ENCODE peak calls at places on chromosomes 5 and 9, in eight cellular contexts. T, C, M, O, N, X, A and W are unnamed samples.
A peak's percentile ranks its signal among the peaks of the same experiment; 100 is the strongest.

GRCh38 chr5:95884511-95884910 is 62.0 kb upstream of the GLRX start:
- DNase-seq in T (no peak), C (no peak), M (no peak), O (no peak), N (no peak), X (no peak), A (no peak), W (no peak)

GRCh38 chr5:124741711-124742496 is 4.5 kb downstream of the ZNF608 start:
- DNase-seq in T (no peak), C (peak; percentile 64), M (no peak), O (no peak), N (peak; percentile 95), X (peak; percentile 94), A (peak; percentile 87), W (peak; percentile 96)

GRCh38 chr5:177300236-177300880 is 3.2 kb downstream of the RAB24 start:
- DNase-seq in T (no peak), C (peak; percentile 57), M (no peak), O (no peak), N (peak; percentile 66), X (peak; percentile 75), A (no peak), W (peak; percentile 23)

GRCh38 chr5:115875447-115875846 is 33.7 kb downstream of the AP3S1 start:
- DNase-seq in T (no peak), C (no peak), M (no peak), O (no peak), N (no peak), X (no peak), A (no peak), W (no peak)

GRCh38 chr5:57176350-57176857 is 2.5 kb downstream of the GPBP1 start:
- DNase-seq in T (no peak), C (no peak), M (no peak), O (no peak), N (peak; percentile 45), X (no peak), A (peak; percentile 1), W (peak; percentile 84)

GRCh38 chr5:108381034-108381954 is 604 bp downstream of the FBXL17 start:
- DNase-seq in T (peak; percentile 41), C (peak; percentile 73), M (peak; percentile 83), O (peak; percentile 82), N (peak; percentile 67), X (peak; percentile 62), A (peak; percentile 5), W (peak; percentile 56)

GRCh38 chr5:79133121-79133656 is 21.6 kb downstream of the BHMT start:
- DNase-seq in T (no peak), C (no peak), M (no peak), O (no peak), N (peak; percentile 64), X (no peak), A (peak; percentile 28), W (peak; percentile 72)

GRCh38 chr5:146628950-146629349 is 113.0 kb upstream of the GPR151 start:
- DNase-seq in T (no peak), C (no peak), M (no peak), O (no peak), N (no peak), X (no peak), A (no peak), W (no peak)

GRCh38 chr5:67806647-67807046 is 408.9 kb upstream of the PIK3R1 start:
- DNase-seq in T (no peak), C (no peak), M (no peak), O (no peak), N (no peak), X (no peak), A (no peak), W (no peak)

GRCh38 chr9:123251741-123252140 is 16.6 kb downstream of the STRBP start:
- DNase-seq in T (no peak), C (no peak), M (no peak), O (no peak), N (no peak), X (no peak), A (no peak), W (no peak)

GRCh38 chr9:16974436-16974835 is 104.0 kb upstream of the BNC2 start:
- DNase-seq in T (no peak), C (no peak), M (no peak), O (no peak), N (no peak), X (no peak), A (no peak), W (no peak)

GRCh38 chr5:146890733-146891440 is 12.3 kb upstream of the PPP2R2B start:
- DNase-seq in T (no peak), C (no peak), M (no peak), O (no peak), N (peak; percentile 0), X (no peak), A (no peak), W (peak; percentile 31)

GRCh38 chr5:113405530-113405929 is 29.3 kb downstream of the TSSK1B start:
- DNase-seq in T (no peak), C (no peak), M (no peak), O (no peak), N (no peak), X (no peak), A (no peak), W (no peak)

GRCh38 chr9:34662544-34663295 is at the start of gene CCL27:
- DNase-seq in T (no peak), C (no peak), M (no peak), O (no peak), N (no peak), X (no peak), A (no peak), W (no peak)

GRCh38 chr5:40762716-40763115 is 7.0 kb upstream of the TTC33 start:
- DNase-seq in T (no peak), C (no peak), M (no peak), O (no peak), N (no peak), X (no peak), A (no peak), W (no peak)

GRCh38 chr5:14472986-14473567 is 108.5 kb upstream of the OTULINL start:
- DNase-seq in T (no peak), C (no peak), M (no peak), O (no peak), N (no peak), X (no peak), A (peak; percentile 11), W (no peak)

GRCh38 chr9:131237931-131238401 is 38.3 kb downstream of the FAM78A start:
- DNase-seq in T (peak; percentile 66), C (peak; percentile 63), M (peak; percentile 59), O (peak; percentile 81), N (peak; percentile 25), X (peak; percentile 83), A (no peak), W (peak; percentile 32)

GRCh38 chr5:136042665-136043121 is 13.9 kb downstream of the TGFBI start:
- DNase-seq in T (no peak), C (no peak), M (no peak), O (no peak), N (no peak), X (peak; percentile 63), A (no peak), W (no peak)

GRCh38 chr9:126549246-126550006 is 64.3 kb upstream of the LMX1B start:
- DNase-seq in T (no peak), C (no peak), M (no peak), O (no peak), N (no peak), X (no peak), A (no peak), W (no peak)

GRCh38 chr5:116313366-116313765 is 228.5 kb downstream of the COMMD10 start:
- DNase-seq in T (no peak), C (no peak), M (no peak), O (no peak), N (peak; percentile 4), X (no peak), A (no peak), W (no peak)

GRCh38 chr5:157566902-157567489 is 8.6 kb downstream of the ADAM19 start:
- DNase-seq in T (no peak), C (no peak), M (no peak), O (no peak), N (no peak), X (no peak), A (no peak), W (no peak)

GRCh38 chr9:135997070-135998012 is 36.2 kb upstream of the UBAC1 start:
- DNase-seq in T (no peak), C (no peak), M (no peak), O (no peak), N (no peak), X (no peak), A (no peak), W (no peak)

GRCh38 chr5:73215891-73216610 is 43.1 kb downstream of the TMEM174 start:
- DNase-seq in T (no peak), C (peak; percentile 94), M (peak; percentile 79), O (peak; percentile 90), N (peak; percentile 83), X (peak; percentile 60), A (peak; percentile 85), W (peak; percentile 75)

GRCh38 chr5:129460121-129460950 is at the start of gene ADAMTS19:
- DNase-seq in T (no peak), C (peak; percentile 71), M (no peak), O (no peak), N (peak; percentile 20), X (peak; percentile 40), A (peak; percentile 3), W (peak; percentile 36)

GRCh38 chr9:124284940-124285441 is 27.2 kb downstream of the NEK6 start:
- DNase-seq in T (no peak), C (no peak), M (no peak), O (peak; percentile 82), N (no peak), X (peak; percentile 32), A (no peak), W (no peak)

GRCh38 chr9:16928179-16928945 is 57.9 kb upstream of the BNC2 start:
- DNase-seq in T (no peak), C (peak; percentile 73), M (no peak), O (no peak), N (peak; percentile 62), X (peak; percentile 38), A (peak; percentile 19), W (peak; percentile 16)

GRCh38 chr5:175059687-175060194 is 335.4 kb downstream of the MSX2 start:
- DNase-seq in T (no peak), C (peak; percentile 85), M (peak; percentile 24), O (peak; percentile 62), N (no peak), X (peak; percentile 7), A (peak; percentile 74), W (no peak)

GRCh38 chr9:135085830-135086546 is 1.5 kb upstream of the OLFM1 start:
- DNase-seq in T (no peak), C (peak; percentile 97), M (peak; percentile 76), O (peak; percentile 88), N (peak; percentile 51), X (peak; percentile 52), A (peak; percentile 47), W (peak; percentile 3)

GRCh38 chr5:102863764-102864560 is 108.9 kb downstream of the PAM start:
- DNase-seq in T (no peak), C (no peak), M (no peak), O (no peak), N (no peak), X (no peak), A (no peak), W (no peak)

GRCh38 chr5:34571380-34572041 is 84.6 kb upstream of the RAI14 start:
- DNase-seq in T (no peak), C (peak; percentile 30), M (no peak), O (no peak), N (no peak), X (peak; percentile 66), A (no peak), W (peak; percentile 69)